ENCODE peak calls at places on chromosomes 6 and 20, in five cellular contexts. One of them, this sample, is unnamed.

GRCh38 chr6:48678390-48678789 is 567.4 kb upstream of the PTCHD4 start:
- DNase-seq in NCI-H510A treated with DMSO at 0.1 percent for 48 hours: no peak
- DNase-seq in activated effector memory CD4-positive, alpha-beta T cell treated with anti-CD3 and anti-CD28 coated beads, Interleukin-2, amount 50 U/mL, for 16 hours: no peak
- DNase-seq in NCI-H1436: no peak
- DNase-seq in neural crest cell: no peak
- DNase-seq in this sample: no peak

GRCh38 chr20:57655812-57656161 is 35.6 kb upstream of the ZBP1 start:
- DNase-seq in NCI-H510A treated with DMSO at 0.1 percent for 48 hours: no peak
- DNase-seq in activated effector memory CD4-positive, alpha-beta T cell treated with anti-CD3 and anti-CD28 coated beads, Interleukin-2, amount 50 U/mL, for 16 hours: peak; percentile 24
- DNase-seq in NCI-H1436: no peak
- DNase-seq in neural crest cell: no peak
- DNase-seq in this sample: no peak

GRCh38 chr6:35419431-35419830 is 32.7 kb upstream of the FANCE start:
- DNase-seq in NCI-H510A treated with DMSO at 0.1 percent for 48 hours: no peak
- DNase-seq in activated effector memory CD4-positive, alpha-beta T cell treated with anti-CD3 and anti-CD28 coated beads, Interleukin-2, amount 50 U/mL, for 16 hours: no peak
- DNase-seq in NCI-H1436: no peak
- DNase-seq in neural crest cell: no peak
- DNase-seq in this sample: no peak

GRCh38 chr6:15443119-15443518 is 197.2 kb downstream of the JARID2 start:
- DNase-seq in NCI-H510A treated with DMSO at 0.1 percent for 48 hours: no peak
- DNase-seq in activated effector memory CD4-positive, alpha-beta T cell treated with anti-CD3 and anti-CD28 coated beads, Interleukin-2, amount 50 U/mL, for 16 hours: no peak
- DNase-seq in NCI-H1436: no peak
- DNase-seq in neural crest cell: no peak
- DNase-seq in this sample: no peak

GRCh38 chr6:159892053-159892452 is 1.3 kb downstream of the MAS1 start:
- DNase-seq in NCI-H510A treated with DMSO at 0.1 percent for 48 hours: no peak
- DNase-seq in activated effector memory CD4-positive, alpha-beta T cell treated with anti-CD3 and anti-CD28 coated beads, Interleukin-2, amount 50 U/mL, for 16 hours: no peak
- DNase-seq in NCI-H1436: no peak
- DNase-seq in neural crest cell: no peak
- DNase-seq in this sample: peak; percentile 3

GRCh38 chr6:95572098-95572497 is 5.2 kb upstream of the MANEA start:
- DNase-seq in NCI-H510A treated with DMSO at 0.1 percent for 48 hours: no peak
- DNase-seq in activated effector memory CD4-positive, alpha-beta T cell treated with anti-CD3 and anti-CD28 coated beads, Interleukin-2, amount 50 U/mL, for 16 hours: no peak
- DNase-seq in NCI-H1436: no peak
- DNase-seq in neural crest cell: no peak
- DNase-seq in this sample: no peak

GRCh38 chr20:38208523-38208922 is 43.5 kb upstream of the TGM2 start:
- DNase-seq in NCI-H510A treated with DMSO at 0.1 percent for 48 hours: no peak
- DNase-seq in activated effector memory CD4-positive, alpha-beta T cell treated with anti-CD3 and anti-CD28 coated beads, Interleukin-2, amount 50 U/mL, for 16 hours: peak; percentile 10
- DNase-seq in NCI-H1436: no peak
- DNase-seq in neural crest cell: no peak
- DNase-seq in this sample: no peak

GRCh38 chr20:44850272-44850671 is 35.2 kb upstream of the YWHAB start:
- DNase-seq in NCI-H510A treated with DMSO at 0.1 percent for 48 hours: no peak
- DNase-seq in activated effector memory CD4-positive, alpha-beta T cell treated with anti-CD3 and anti-CD28 coated beads, Interleukin-2, amount 50 U/mL, for 16 hours: no peak
- DNase-seq in NCI-H1436: no peak
- DNase-seq in neural crest cell: no peak
- DNase-seq in this sample: no peak

GRCh38 chr20:58439974-58440767 is 51.1 kb downstream of the VAPB start:
- DNase-seq in NCI-H510A treated with DMSO at 0.1 percent for 48 hours: no peak
- DNase-seq in activated effector memory CD4-positive, alpha-beta T cell treated with anti-CD3 and anti-CD28 coated beads, Interleukin-2, amount 50 U/mL, for 16 hours: no peak
- DNase-seq in NCI-H1436: no peak
- DNase-seq in neural crest cell: no peak
- DNase-seq in this sample: peak; percentile 20

GRCh38 chr6:16723833-16724232 is 37.4 kb downstream of the ATXN1 start:
- DNase-seq in NCI-H510A treated with DMSO at 0.1 percent for 48 hours: no peak
- DNase-seq in activated effector memory CD4-positive, alpha-beta T cell treated with anti-CD3 and anti-CD28 coated beads, Interleukin-2, amount 50 U/mL, for 16 hours: no peak
- DNase-seq in NCI-H1436: no peak
- DNase-seq in neural crest cell: no peak
- DNase-seq in this sample: peak; percentile 72

GRCh38 chr6:42618686-42619085 is 54.9 kb downstream of the UBR2 start:
- DNase-seq in NCI-H510A treated with DMSO at 0.1 percent for 48 hours: no peak
- DNase-seq in activated effector memory CD4-positive, alpha-beta T cell treated with anti-CD3 and anti-CD28 coated beads, Interleukin-2, amount 50 U/mL, for 16 hours: no peak
- DNase-seq in NCI-H1436: no peak
- DNase-seq in neural crest cell: no peak
- DNase-seq in this sample: no peak

This sample was measured in RWPE2.